ENCODE peak calls at places on chromosomes 3 and 15, in ten cellular contexts. W is heart right ventricle, O is activated B cell treated with CpG ODN at 0.5 μM for 24 hours, S is fibroblast of pulmonary artery, V is ovary, M is body of pancreas, D is AG09309, E is cardiac muscle cell, X is brain microvascular endothelial cell, F is tibial nerve. B is an unnamed sample.
A peak's percentile ranks its signal among the peaks of the same experiment; 100 is the strongest.

GRCh38 chr3:16570113-16570512 is 35.1 kb downstream of the DAZL start:
- DNase-seq in F (no peak), D (no peak), S (no peak), X (no peak), W (no peak), O (no peak), M (no peak), E (no peak), V (no peak), B (no peak)

GRCh38 chr15:47027322-47027946 is 689.9 kb upstream of the SEMA6D start:
- DNase-seq in E (no peak), W (no peak), F (no peak), V (no peak), M (no peak), O (no peak), S (no peak), X (no peak), D (no peak), B (no peak)

GRCh38 chr3:39423571-39423970 is 17.1 kb downstream of the RPSA start:
- DNase-seq in S (no peak), D (no peak), F (no peak), M (no peak), V (no peak), X (no peak), W (no peak), O (no peak), E (no peak), B (no peak)

GRCh38 chr3:107372506-107372905 is 4.7 kb upstream of the CCDC54 start:
- DNase-seq in M (no peak), O (no peak), E (no peak), X (no peak), V (no peak), W (no peak), D (no peak), F (no peak), S (no peak), B (no peak)

GRCh38 chr3:111619833-111620232 is 24.7 kb upstream of the ZBED2 start:
- DNase-seq in S (no peak), X (no peak), D (no peak), E (no peak), V (no peak), O (no peak), W (no peak), F (no peak), M (no peak), B (no peak)

GRCh38 chr3:22692239-22692638 is 510.9 kb upstream of the UBE2E2 start:
- DNase-seq in E (no peak), D (no peak), O (no peak), W (no peak), M (no peak), F (no peak), V (no peak), X (no peak), S (no peak), B (no peak)

GRCh38 chr3:125148836-125149235 is 63.7 kb downstream of the SLC12A8 start:
- DNase-seq in M (no peak), F (no peak), V (no peak), D (no peak), S (no peak), W (peak; percentile 62), O (no peak), E (no peak), X (no peak), B (no peak)

GRCh38 chr3:194300936-194301335 is 50.2 kb downstream of the CPN2 start:
- DNase-seq in S (no peak), X (no peak), W (no peak), V (no peak), E (no peak), F (no peak), M (no peak), O (no peak), D (no peak), B (no peak)

GRCh38 chr3:106425021-106425420 is 556.2 kb upstream of the CBLB start:
- DNase-seq in V (no peak), W (no peak), F (no peak), M (no peak), O (no peak), X (peak; percentile 38), E (no peak), D (peak; percentile 64), S (peak; percentile 80), B (no peak)

GRCh38 chr3:23086366-23086765 is 116.8 kb upstream of the UBE2E2 start:
- DNase-seq in O (no peak), S (no peak), M (no peak), D (no peak), E (no peak), F (no peak), W (no peak), X (no peak), V (no peak), B (no peak)

GRCh38 chr3:197784019-197784585 is 7.0 kb upstream of the LRCH3 start:
- DNase-seq in D (no peak), M (no peak), E (no peak), S (no peak), X (no peak), V (no peak), O (no peak), F (no peak), W (no peak), B (no peak)

GRCh38 chr15:95138604-95139270 is 907.4 kb downstream of the MCTP2 start:
- DNase-seq in O (no peak), S (no peak), D (no peak), F (no peak), E (no peak), X (no peak), W (no peak), M (no peak), V (no peak), B (no peak)

GRCh38 chr15:43186003-43186353 is 775 bp downstream of the CCNDBP1 start:
- DNase-seq in F (no peak), S (no peak), V (no peak), E (no peak), O (no peak), D (no peak), M (peak; percentile 29), X (no peak), W (peak; percentile 22), B (no peak)

GRCh38 chr15:63896336-63897115 is 62.8 kb upstream of the HERC1 start:
- DNase-seq in V (peak; percentile 38), M (peak; percentile 27), D (peak; percentile 18), X (peak; percentile 82), W (no peak), O (no peak), E (peak; percentile 33), S (peak; percentile 50), F (peak; percentile 36), B (no peak)

GRCh38 chr15:50506121-50506520 is 40.3 kb downstream of the USP50 start:
- DNase-seq in V (peak; percentile 44), S (no peak), M (no peak), X (no peak), D (no peak), O (no peak), W (no peak), F (no peak), E (peak; percentile 14), B (no peak)

GRCh38 chr15:89760303-89761008 is 9.4 kb upstream of the MESP1 start:
- DNase-seq in S (peak; percentile 76), O (peak; percentile 75), D (no peak), E (peak; percentile 81), X (peak; percentile 51), M (peak; percentile 90), F (peak; percentile 92), V (peak; percentile 86), W (peak; percentile 79), B (peak; percentile 91)
- TF ChIP-seq CTCF in S (peak; percentile 99), O (peak; percentile 73), D (peak; percentile 98), E (peak; percentile 97), X (peak; percentile 99), M (peak; percentile 91), F (peak; percentile 89), V (peak; percentile 65), W (peak; percentile 84), B (peak; percentile 95)

DNA sequence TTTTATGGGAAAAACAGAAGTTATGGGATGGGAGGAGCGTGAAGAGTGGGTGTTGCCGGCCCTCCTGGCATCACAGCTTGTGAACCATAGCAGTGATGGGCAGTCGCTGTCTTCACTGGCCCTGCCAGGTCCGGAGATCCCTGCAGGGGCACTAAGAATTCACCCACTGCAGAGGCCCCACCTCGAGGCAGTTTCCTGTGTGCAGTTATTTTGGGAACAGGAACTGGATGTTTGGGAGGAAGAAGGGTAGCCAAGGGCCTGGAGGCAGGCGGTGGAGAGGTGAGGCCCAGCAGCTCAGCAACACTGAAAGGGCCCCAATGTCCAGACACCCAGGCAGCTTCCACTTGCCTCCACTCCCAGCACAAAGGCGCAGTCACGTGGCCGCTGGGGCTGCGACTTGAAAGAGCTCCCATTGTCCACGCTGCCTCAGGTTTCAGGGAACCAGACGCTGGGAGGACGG is 255.6 kb downstream of the ZNF621 start:
- DNase-seq in M (peak; percentile 78), F (peak; percentile 66), S (peak; percentile 64), W (peak; percentile 86), O (no peak), X (peak; percentile 47), V (peak; percentile 67), E (no peak), D (no peak), B (no peak)
- TF ChIP-seq CTCF in M (no peak), F (no peak), S (no peak), W (no peak), O (no peak), X (no peak), V (no peak), E (no peak), D (no peak), B (no peak)

GRCh38 chr15:66046751-66047150 is 177.5 kb downstream of the RAB11A start:
- DNase-seq in V (no peak), M (no peak), S (no peak), O (no peak), W (no peak), E (no peak), X (no peak), F (no peak), D (no peak), B (no peak)
- TF ChIP-seq CTCF in V (no peak), M (no peak), S (no peak), O (no peak), W (no peak), E (no peak), X (no peak), F (no peak), D (no peak), B (no peak)

GRCh38 chr15:81809543-81809942 is 236.3 kb downstream of the MEX3B start:
- DNase-seq in X (peak; percentile 2), F (no peak), O (no peak), D (no peak), S (peak; percentile 7), V (no peak), W (peak; percentile 11), E (peak; percentile 40), M (peak; percentile 30), B (no peak)
- TF ChIP-seq CTCF in X (peak; percentile 27), F (no peak), O (no peak), D (no peak), S (peak; percentile 16), V (no peak), W (no peak), E (peak; percentile 9), M (no peak), B (no peak)

B was measured in mesothelial cell of epicardium.